ENCODE peak calls at places on chromosomes 2 and 18, in six cellular contexts. One of them, this sample, is unnamed.

GRCh38 chr2:197322729-197323720 is 12.4 kb upstream of the ANKRD44 start:
- DNase-seq in A549: no peak
- DNase-seq in H7: no peak
- DNase-seq in GM10248: no peak
- DNase-seq in midbrain: no peak
- DNase-seq in AG20443: no peak
- DNase-seq in this sample: no peak

GRCh38 chr2:119378566-119378965 is 11.8 kb downstream of the DBI start:
- DNase-seq in midbrain: no peak
- DNase-seq in GM10248: no peak
- DNase-seq in H7: no peak
- DNase-seq in AG20443: no peak
- DNase-seq in A549: no peak
- DNase-seq in this sample: no peak

GRCh38 chr2:156670104-156670503 is 233.9 kb downstream of the GPD2 start:
- DNase-seq in H7: no peak
- DNase-seq in A549: no peak
- DNase-seq in AG20443: no peak
- DNase-seq in midbrain: no peak
- DNase-seq in GM10248: no peak
- DNase-seq in this sample: no peak

GRCh38 chr2:61967262-61967661 is 61.8 kb downstream of the COMMD1 start:
- DNase-seq in midbrain: no peak
- DNase-seq in H7: no peak
- DNase-seq in GM10248: no peak
- DNase-seq in AG20443: peak
- DNase-seq in A549: no peak
- DNase-seq in this sample: no peak

GRCh38 chr2:142290931-142291330 is 160.1 kb upstream of the LRP1B start:
- DNase-seq in GM10248: no peak
- DNase-seq in H7: no peak
- DNase-seq in A549: no peak
- DNase-seq in AG20443: no peak
- DNase-seq in midbrain: no peak
- DNase-seq in this sample: no peak

GRCh38 chr2:165471349-165471975 is 2.0 kb downstream of the CSRNP3 start:
- DNase-seq in GM10248: no peak
- DNase-seq in AG20443: no peak
- DNase-seq in H7: no peak
- DNase-seq in A549: no peak
- DNase-seq in midbrain: peak
- DNase-seq in this sample: no peak

GRCh38 chr2:120779781-120780283 is 44.2 kb downstream of the GLI2 start:
- DNase-seq in H7: peak
- DNase-seq in GM10248: no peak
- DNase-seq in AG20443: peak
- DNase-seq in midbrain: no peak
- DNase-seq in A549: no peak
- DNase-seq in this sample: peak

GRCh38 chr2:226575928-226576327 is 223.7 kb downstream of the IRS1 start:
- DNase-seq in H7: no peak
- DNase-seq in midbrain: no peak
- DNase-seq in GM10248: no peak
- DNase-seq in AG20443: no peak
- DNase-seq in A549: no peak
- DNase-seq in this sample: no peak

GRCh38 chr2:152062130-152063091 is 36.4 kb downstream of the CACNB4 start:
- DNase-seq in midbrain: no peak
- DNase-seq in GM10248: no peak
- DNase-seq in AG20443: peak
- DNase-seq in H7: no peak
- DNase-seq in A549: peak
- DNase-seq in this sample: peak

GRCh38 chr2:179234658-179235240 is 29.9 kb downstream of the SESTD1 start:
- DNase-seq in AG20443: no peak
- DNase-seq in H7: no peak
- DNase-seq in midbrain: no peak
- DNase-seq in GM10248: no peak
- DNase-seq in A549: no peak
- DNase-seq in this sample: no peak

GRCh38 chr18:63422087-63422861 is at the start of gene VPS4B:
- DNase-seq in AG20443: peak
- DNase-seq in GM10248: peak
- DNase-seq in midbrain: peak
- DNase-seq in H7: peak
- DNase-seq in A549: peak
- DNase-seq in this sample: peak

GRCh38 chr2:37784071-37784758 is 112.8 kb upstream of the CDC42EP3 start:
- DNase-seq in H7: no peak
- DNase-seq in GM10248: no peak
- DNase-seq in AG20443: no peak
- DNase-seq in midbrain: no peak
- DNase-seq in A549: no peak
- DNase-seq in this sample: no peak

GRCh38 chr2:75500633-75501032 is 60.1 kb downstream of the EVA1A start:
- DNase-seq in A549: no peak
- DNase-seq in H7: no peak
- DNase-seq in AG20443: peak
- DNase-seq in midbrain: no peak
- DNase-seq in GM10248: no peak
- DNase-seq in this sample: no peak

GRCh38 chr18:63676526-63676925 is 14.8 kb upstream of the SERPINB3 start:
- DNase-seq in AG20443: no peak
- DNase-seq in GM10248: peak
- DNase-seq in midbrain: no peak
- DNase-seq in A549: no peak
- DNase-seq in H7: peak
- DNase-seq in this sample: no peak

GRCh38 chr18:79912994-79913831 is 38.2 kb downstream of the SLC66A2 start:
- DNase-seq in A549: no peak
- DNase-seq in GM10248: no peak
- DNase-seq in AG20443: peak
- DNase-seq in H7: peak
- DNase-seq in midbrain: no peak
- DNase-seq in this sample: no peak

GRCh38 chr2:3692375-3692774 is 11.0 kb upstream of the DCDC2C start:
- DNase-seq in A549: peak
- DNase-seq in H7: peak
- DNase-seq in AG20443: no peak
- DNase-seq in midbrain: no peak
- DNase-seq in GM10248: no peak
- DNase-seq in this sample: peak

GRCh38 chr2:28507806-28508764 is 12.2 kb downstream of the PLB1 start:
- DNase-seq in A549: peak
- DNase-seq in AG20443: no peak
- DNase-seq in midbrain: no peak
- DNase-seq in H7: no peak
- DNase-seq in GM10248: no peak
- DNase-seq in this sample: no peak

GRCh38 chr2:127498386-127498785 is 27.9 kb downstream of the IWS1 start:
- DNase-seq in H7: no peak
- DNase-seq in midbrain: no peak
- DNase-seq in GM10248: no peak
- DNase-seq in AG20443: no peak
- DNase-seq in A549: no peak
- DNase-seq in this sample: no peak

GRCh38 chr2:102369866-102370265 is 14.3 kb downstream of the IL18R1 start:
- DNase-seq in GM10248: no peak
- DNase-seq in H7: no peak
- DNase-seq in AG20443: no peak
- DNase-seq in midbrain: no peak
- DNase-seq in A549: no peak
- DNase-seq in this sample: no peak

GRCh38 chr2:102735431-102736130 is 26.2 kb upstream of the TMEM182 start:
- DNase-seq in AG20443: no peak
- DNase-seq in A549: no peak
- DNase-seq in midbrain: no peak
- DNase-seq in GM10248: no peak
- DNase-seq in H7: no peak
- DNase-seq in this sample: no peak

GRCh38 chr18:12518832-12519534 is 111.3 kb downstream of the PRELID3A start:
- DNase-seq in midbrain: no peak
- DNase-seq in H7: no peak
- DNase-seq in AG20443: no peak
- DNase-seq in GM10248: no peak
- DNase-seq in A549: no peak
- DNase-seq in this sample: no peak

GRCh38 chr2:205763708-205764501 is 81.6 kb downstream of the NRP2 start:
- DNase-seq in midbrain: no peak
- DNase-seq in H7: peak
- DNase-seq in AG20443: peak
- DNase-seq in A549: peak
- DNase-seq in GM10248: peak
- DNase-seq in this sample: peak

GRCh38 chr2:19607931-19608762 is 249.7 kb upstream of the OSR1 start:
- DNase-seq in A549: peak
- DNase-seq in AG20443: peak
- DNase-seq in GM10248: no peak
- DNase-seq in midbrain: no peak
- DNase-seq in H7: no peak
- DNase-seq in this sample: peak

GRCh38 chr18:37564796-37565137 is 831 bp downstream of the CELF4 start:
- DNase-seq in H7: peak
- DNase-seq in AG20443: peak
- DNase-seq in midbrain: peak
- DNase-seq in GM10248: no peak
- DNase-seq in A549: no peak
- DNase-seq in this sample: peak

GRCh38 chr2:134917219-134917957 is 1.2 kb upstream of the CCNT2 start:
- DNase-seq in AG20443: no peak
- DNase-seq in A549: no peak
- DNase-seq in GM10248: no peak
- DNase-seq in H7: peak
- DNase-seq in midbrain: no peak
- DNase-seq in this sample: no peak

GRCh38 chr2:84924173-84925106 is 19.0 kb downstream of the TMSB10 start:
- DNase-seq in GM10248: no peak
- DNase-seq in midbrain: no peak
- DNase-seq in A549: no peak
- DNase-seq in AG20443: peak
- DNase-seq in H7: peak
- DNase-seq in this sample: no peak

GRCh38 chr18:56283346-56283745 is 355.0 kb downstream of the TXNL1 start:
- DNase-seq in A549: no peak
- DNase-seq in AG20443: no peak
- DNase-seq in H7: no peak
- DNase-seq in midbrain: no peak
- DNase-seq in GM10248: no peak
- DNase-seq in this sample: no peak

GRCh38 chr2:215832791-215833190 is 180.6 kb downstream of the MREG start:
- DNase-seq in H7: no peak
- DNase-seq in AG20443: no peak
- DNase-seq in A549: no peak
- DNase-seq in midbrain: peak
- DNase-seq in GM10248: no peak
- DNase-seq in this sample: no peak

GRCh38 chr2:61690078-61690477 is 151.9 kb upstream of the XPO1 start:
- DNase-seq in midbrain: no peak
- DNase-seq in AG20443: no peak
- DNase-seq in A549: no peak
- DNase-seq in H7: no peak
- DNase-seq in GM10248: no peak
- DNase-seq in this sample: no peak

GRCh38 chr2:67783026-67783425 is 279.8 kb downstream of the C1D start:
- DNase-seq in GM10248: no peak
- DNase-seq in AG20443: no peak
- DNase-seq in A549: no peak
- DNase-seq in H7: no peak
- DNase-seq in midbrain: no peak
- DNase-seq in this sample: no peak

GRCh38 chr2:225233234-225233633 is 166.3 kb upstream of the NYAP2 start:
- DNase-seq in A549: no peak
- DNase-seq in H7: no peak
- DNase-seq in midbrain: no peak
- DNase-seq in AG20443: peak
- DNase-seq in GM10248: no peak
- DNase-seq in this sample: peak

GRCh38 chr2:170771049-170771937 is 1.1 kb downstream of the ERICH2 start:
- DNase-seq in A549: peak
- DNase-seq in H7: no peak
- DNase-seq in midbrain: peak
- DNase-seq in GM10248: no peak
- DNase-seq in AG20443: no peak
- DNase-seq in this sample: peak

GRCh38 chr2:43060435-43061016 is 165.9 kb downstream of the ZFP36L2 start:
- DNase-seq in midbrain: no peak
- DNase-seq in AG20443: no peak
- DNase-seq in A549: no peak
- DNase-seq in GM10248: no peak
- DNase-seq in H7: no peak
- DNase-seq in this sample: no peak

GRCh38 chr2:43038034-43038719 is 188.2 kb downstream of the ZFP36L2 start:
- DNase-seq in H7: no peak
- DNase-seq in AG20443: peak
- DNase-seq in GM10248: no peak
- DNase-seq in midbrain: no peak
- DNase-seq in A549: no peak
- DNase-seq in this sample: no peak

GRCh38 chr2:67883316-67884080 is 179.3 kb downstream of the C1D start:
- DNase-seq in H7: no peak
- DNase-seq in A549: no peak
- DNase-seq in GM10248: no peak
- DNase-seq in midbrain: no peak
- DNase-seq in AG20443: no peak
- DNase-seq in this sample: no peak

GRCh38 chr2:239855863-239856587 is 169.1 kb downstream of the NDUFA10 start:
- DNase-seq in A549: no peak
- DNase-seq in H7: no peak
- DNase-seq in midbrain: no peak
- DNase-seq in AG20443: no peak
- DNase-seq in GM10248: no peak
- DNase-seq in this sample: no peak

GRCh38 chr18:33051397-33051796 is 278.6 kb upstream of the KLHL14 start:
- DNase-seq in A549: no peak
- DNase-seq in H7: no peak
- DNase-seq in AG20443: no peak
- DNase-seq in midbrain: no peak
- DNase-seq in GM10248: no peak
- DNase-seq in this sample: no peak

GRCh38 chr2:127637236-127637630 is 8.7 kb upstream of the GPR17 start:
- DNase-seq in midbrain: no peak
- DNase-seq in AG20443: no peak
- DNase-seq in GM10248: no peak
- DNase-seq in H7: peak
- DNase-seq in A549: no peak
- DNase-seq in this sample: no peak

GRCh38 chr2:113770929-113771328 is 14.5 kb upstream of the SLC35F5 start:
- DNase-seq in GM10248: no peak
- DNase-seq in midbrain: no peak
- DNase-seq in H7: peak
- DNase-seq in AG20443: no peak
- DNase-seq in A549: no peak
- DNase-seq in this sample: no peak

GRCh38 chr18:33611525-33612135 is 33.6 kb downstream of the ASXL3 start:
- DNase-seq in GM10248: no peak
- DNase-seq in A549: no peak
- DNase-seq in H7: no peak
- DNase-seq in AG20443: no peak
- DNase-seq in midbrain: no peak
- DNase-seq in this sample: no peak